ENCODE peak calls at places on chromosome 7, in five cellular contexts. One of them, this sample, is unnamed.

GRCh38 chr7:17041324-17041723 is 159.5 kb upstream of the AGR3 start:
- DNase-seq in CD8-positive, alpha-beta T cell: no peak
- DNase-seq in choroid plexus epithelial cell: peak
- DNase-seq in bronchial epithelial cell: peak
- DNase-seq in neural crest cell: no peak
- DNase-seq in this sample: no peak

GRCh38 chr7:47596502-47597202 is 14.7 kb upstream of the TNS3 start:
- DNase-seq in CD8-positive, alpha-beta T cell: no peak
- DNase-seq in choroid plexus epithelial cell: no peak
- DNase-seq in bronchial epithelial cell: no peak
- DNase-seq in neural crest cell: no peak
- DNase-seq in this sample: no peak

GRCh38 chr7:79359827-79360226 is 93.6 kb downstream of the MAGI2 start:
- DNase-seq in CD8-positive, alpha-beta T cell: no peak
- DNase-seq in choroid plexus epithelial cell: no peak
- DNase-seq in bronchial epithelial cell: no peak
- DNase-seq in neural crest cell: no peak
- DNase-seq in this sample: no peak

GRCh38 chr7:155729847-155730246 is 82.4 kb downstream of the SHH start:
- DNase-seq in CD8-positive, alpha-beta T cell: no peak
- DNase-seq in choroid plexus epithelial cell: peak
- DNase-seq in bronchial epithelial cell: peak
- DNase-seq in neural crest cell: no peak
- DNase-seq in this sample: no peak

GRCh38 chr7:137120690-137121089 is 222.8 kb downstream of the PTN start:
- DNase-seq in CD8-positive, alpha-beta T cell: no peak
- DNase-seq in choroid plexus epithelial cell: no peak
- DNase-seq in bronchial epithelial cell: peak
- DNase-seq in neural crest cell: no peak
- DNase-seq in this sample: no peak

GRCh38 chr7:66839814-66840213 is 81.2 kb upstream of the TMEM248 start:
- DNase-seq in CD8-positive, alpha-beta T cell: no peak
- DNase-seq in choroid plexus epithelial cell: no peak
- DNase-seq in bronchial epithelial cell: no peak
- DNase-seq in neural crest cell: no peak
- DNase-seq in this sample: no peak

GRCh38 chr7:2838873-2839578 is 5.1 kb downstream of the GNA12 start:
- DNase-seq in CD8-positive, alpha-beta T cell: no peak
- DNase-seq in choroid plexus epithelial cell: no peak
- DNase-seq in bronchial epithelial cell: no peak
- DNase-seq in neural crest cell: no peak
- DNase-seq in this sample: no peak

GRCh38 chr7:1349351-1349761 is 109.9 kb downstream of the MICALL2 start:
- DNase-seq in CD8-positive, alpha-beta T cell: no peak
- DNase-seq in choroid plexus epithelial cell: no peak
- DNase-seq in bronchial epithelial cell: no peak
- DNase-seq in neural crest cell: no peak
- DNase-seq in this sample: no peak

GRCh38 chr7:78777844-78778243 is 675.6 kb downstream of the MAGI2 start:
- DNase-seq in CD8-positive, alpha-beta T cell: no peak
- DNase-seq in choroid plexus epithelial cell: peak
- DNase-seq in bronchial epithelial cell: peak
- DNase-seq in neural crest cell: no peak
- DNase-seq in this sample: no peak

GRCh38 chr7:75534727-75535307 is 42.7 kb downstream of the SPDYE5 start:
- DNase-seq in CD8-positive, alpha-beta T cell: no peak
- DNase-seq in choroid plexus epithelial cell: peak
- DNase-seq in bronchial epithelial cell: peak
- DNase-seq in neural crest cell: no peak
- DNase-seq in this sample: no peak

GRCh38 chr7:74178632-74179031 is 4.5 kb downstream of the EIF4H start:
- DNase-seq in CD8-positive, alpha-beta T cell: no peak
- DNase-seq in choroid plexus epithelial cell: no peak
- DNase-seq in bronchial epithelial cell: no peak
- DNase-seq in neural crest cell: no peak
- DNase-seq in this sample: no peak

GRCh38 chr7:77328669-77329068 is 87.5 kb downstream of the GSAP start:
- DNase-seq in CD8-positive, alpha-beta T cell: no peak
- DNase-seq in choroid plexus epithelial cell: peak
- DNase-seq in bronchial epithelial cell: no peak
- DNase-seq in neural crest cell: no peak
- DNase-seq in this sample: no peak

GRCh38 chr7:158763454-158764033 is 58.9 kb upstream of the NCAPG2 start:
- DNase-seq in CD8-positive, alpha-beta T cell: no peak
- DNase-seq in choroid plexus epithelial cell: no peak
- DNase-seq in bronchial epithelial cell: no peak
- DNase-seq in neural crest cell: no peak
- DNase-seq in this sample: no peak

GRCh38 chr7:1355568-1356340 is 103.5 kb downstream of the MICALL2 start:
- DNase-seq in CD8-positive, alpha-beta T cell: no peak
- DNase-seq in choroid plexus epithelial cell: no peak
- DNase-seq in bronchial epithelial cell: no peak
- DNase-seq in neural crest cell: no peak
- DNase-seq in this sample: no peak

GRCh38 chr7:40622830-40623507 is 488.2 kb downstream of the SUGCT start:
- DNase-seq in CD8-positive, alpha-beta T cell: no peak
- DNase-seq in choroid plexus epithelial cell: no peak
- DNase-seq in bronchial epithelial cell: no peak
- DNase-seq in neural crest cell: no peak
- DNase-seq in this sample: no peak

GRCh38 chr7:91852263-91852741 is 28.2 kb downstream of the MTERF1 start:
- DNase-seq in CD8-positive, alpha-beta T cell: no peak
- DNase-seq in choroid plexus epithelial cell: peak
- DNase-seq in bronchial epithelial cell: peak
- DNase-seq in neural crest cell: no peak
- DNase-seq in this sample: no peak

GRCh38 chr7:17405786-17406185 is 107.3 kb downstream of the AHR start:
- DNase-seq in CD8-positive, alpha-beta T cell: no peak
- DNase-seq in choroid plexus epithelial cell: peak
- DNase-seq in bronchial epithelial cell: peak
- DNase-seq in neural crest cell: no peak
- DNase-seq in this sample: no peak

GRCh38 chr7:155883491-155884224 is 71.4 kb upstream of the SHH start:
- DNase-seq in CD8-positive, alpha-beta T cell: no peak
- DNase-seq in choroid plexus epithelial cell: peak
- DNase-seq in bronchial epithelial cell: no peak
- DNase-seq in neural crest cell: no peak
- DNase-seq in this sample: no peak

GRCh38 chr7:121180436-121181063 is 148.2 kb upstream of the WNT16 start:
- DNase-seq in CD8-positive, alpha-beta T cell: no peak
- DNase-seq in choroid plexus epithelial cell: no peak
- DNase-seq in bronchial epithelial cell: no peak
- DNase-seq in neural crest cell: no peak
- DNase-seq in this sample: no peak

GRCh38 chr7:133135451-133135850 is 53.6 kb upstream of the CHCHD3 start:
- DNase-seq in CD8-positive, alpha-beta T cell: no peak
- DNase-seq in choroid plexus epithelial cell: peak
- DNase-seq in bronchial epithelial cell: peak
- DNase-seq in neural crest cell: no peak
- DNase-seq in this sample: no peak

GRCh38 chr7:85655252-85655651 is 468.4 kb upstream of the SEMA3D start:
- DNase-seq in CD8-positive, alpha-beta T cell: no peak
- DNase-seq in choroid plexus epithelial cell: no peak
- DNase-seq in bronchial epithelial cell: no peak
- DNase-seq in neural crest cell: no peak
- DNase-seq in this sample: no peak

GRCh38 chr7:138025215-138026186 is 23.6 kb upstream of the CREB3L2 start:
- DNase-seq in CD8-positive, alpha-beta T cell: no peak
- DNase-seq in choroid plexus epithelial cell: no peak
- DNase-seq in bronchial epithelial cell: no peak
- DNase-seq in neural crest cell: no peak
- DNase-seq in this sample: no peak

DNA sequence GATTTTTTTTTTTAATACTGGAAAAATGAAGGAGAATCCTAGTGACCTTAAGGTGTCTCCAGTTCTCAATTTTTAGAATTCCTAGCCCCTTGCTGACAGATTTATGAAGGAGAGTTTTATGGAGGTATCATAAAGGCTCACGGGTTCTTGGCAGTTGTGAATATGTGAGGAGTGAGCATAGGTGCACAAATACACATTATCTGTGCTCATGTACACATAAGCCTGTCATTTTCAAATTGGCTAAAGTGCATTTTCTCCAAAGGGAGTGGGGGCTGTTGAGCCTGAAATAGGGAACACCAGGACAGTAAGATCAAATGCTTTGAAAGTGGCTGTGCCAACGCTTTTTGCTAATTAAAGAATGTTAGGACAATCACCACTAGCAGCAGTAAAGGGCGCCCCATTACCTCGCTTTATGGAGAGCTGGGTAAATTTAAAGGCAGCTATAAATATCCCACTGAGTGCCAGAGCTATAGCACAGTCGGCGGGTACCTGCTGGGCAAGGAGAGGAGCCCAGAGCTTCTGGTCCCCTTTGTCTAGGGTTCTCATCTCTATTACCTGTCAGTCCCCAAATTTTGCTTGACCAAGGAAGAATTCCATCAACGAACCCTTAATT is 8.4 kb upstream of the LRRC4 start:
- DNase-seq in CD8-positive, alpha-beta T cell: no peak
- DNase-seq in choroid plexus epithelial cell: no peak
- DNase-seq in bronchial epithelial cell: no peak
- DNase-seq in neural crest cell: no peak
- DNase-seq in this sample: no peak
- TF ChIP-seq CTCF in CD8-positive, alpha-beta T cell: no peak
- TF ChIP-seq CTCF in choroid plexus epithelial cell: no peak
- TF ChIP-seq CTCF in bronchial epithelial cell: no peak
- TF ChIP-seq CTCF in neural crest cell: no peak
- TF ChIP-seq CTCF in this sample: no peak

DNA sequence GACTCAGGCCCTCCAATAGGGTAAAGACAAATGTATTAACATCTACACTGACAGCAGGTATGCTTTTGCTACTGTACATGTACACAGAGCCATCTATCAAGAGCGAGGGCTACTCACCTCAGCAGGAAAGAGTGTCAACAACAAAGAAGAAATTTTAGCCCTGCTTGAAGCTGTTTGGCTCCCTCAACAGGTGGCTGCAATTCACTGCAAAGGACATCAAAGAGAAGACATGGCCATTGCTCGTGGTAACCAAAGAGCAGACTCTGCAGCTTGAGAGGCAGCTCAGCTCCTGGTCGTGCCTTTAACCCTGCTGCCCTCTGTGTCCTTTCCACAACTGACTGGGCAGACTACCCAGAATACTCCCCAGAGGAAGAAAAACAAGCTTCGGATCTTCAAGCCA is 5.1 kb downstream of the AKR1B15 start:
- DNase-seq in CD8-positive, alpha-beta T cell: no peak
- DNase-seq in choroid plexus epithelial cell: peak
- DNase-seq in bronchial epithelial cell: peak
- DNase-seq in neural crest cell: no peak
- DNase-seq in this sample: no peak
- TF ChIP-seq CTCF in CD8-positive, alpha-beta T cell: no peak
- TF ChIP-seq CTCF in choroid plexus epithelial cell: peak
- TF ChIP-seq CTCF in bronchial epithelial cell: peak
- TF ChIP-seq CTCF in neural crest cell: no peak
- TF ChIP-seq CTCF in this sample: no peak

DNA sequence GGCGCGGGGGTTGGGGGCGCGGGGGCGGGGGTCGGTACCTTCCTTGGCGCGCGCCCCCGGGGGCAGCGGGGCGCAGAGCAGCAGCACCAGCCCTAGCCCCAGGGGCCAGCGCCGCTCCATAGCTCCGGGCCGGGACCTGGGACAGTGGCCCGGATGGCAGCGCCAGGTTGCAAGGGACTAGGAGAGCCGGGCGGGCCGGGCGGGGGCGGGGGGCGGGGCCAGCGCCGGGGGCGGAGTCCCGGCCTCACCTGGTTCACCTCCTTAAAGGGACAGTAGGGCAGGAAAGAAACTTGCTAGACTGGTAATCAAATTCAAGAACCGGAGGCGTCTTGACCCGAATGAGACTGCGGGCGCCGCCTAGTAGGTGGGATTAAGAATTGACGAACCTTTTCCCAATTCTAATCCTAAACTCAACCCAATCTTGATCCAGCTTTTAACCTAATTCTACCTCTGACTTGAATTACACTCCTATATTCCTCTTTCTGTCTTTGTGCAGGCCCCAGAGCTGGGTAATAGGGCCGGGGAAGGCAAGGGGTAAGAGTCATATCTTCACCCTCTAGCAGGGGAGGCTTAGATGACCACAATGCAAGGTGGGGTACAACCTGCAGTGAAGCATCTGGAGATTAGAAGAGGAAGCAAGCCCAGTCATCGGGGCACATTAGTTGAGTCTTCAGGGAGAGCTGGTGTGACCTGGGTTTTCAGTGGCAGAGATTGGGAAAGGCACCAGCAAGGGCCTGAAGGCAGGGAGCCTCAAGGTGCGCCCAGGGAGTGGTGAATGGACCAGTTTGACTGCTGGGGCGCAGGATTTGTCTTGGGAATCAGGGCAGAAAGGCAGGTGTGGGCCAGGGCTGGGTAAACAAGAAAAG is at the start of gene EPHA1:
- DNase-seq in CD8-positive, alpha-beta T cell: peak
- DNase-seq in choroid plexus epithelial cell: no peak
- DNase-seq in bronchial epithelial cell: peak
- DNase-seq in neural crest cell: no peak
- DNase-seq in this sample: no peak
- TF ChIP-seq CTCF in CD8-positive, alpha-beta T cell: no peak
- TF ChIP-seq CTCF in choroid plexus epithelial cell: peak
- TF ChIP-seq CTCF in bronchial epithelial cell: peak
- TF ChIP-seq CTCF in neural crest cell: peak
- TF ChIP-seq CTCF in this sample: peak

DNA sequence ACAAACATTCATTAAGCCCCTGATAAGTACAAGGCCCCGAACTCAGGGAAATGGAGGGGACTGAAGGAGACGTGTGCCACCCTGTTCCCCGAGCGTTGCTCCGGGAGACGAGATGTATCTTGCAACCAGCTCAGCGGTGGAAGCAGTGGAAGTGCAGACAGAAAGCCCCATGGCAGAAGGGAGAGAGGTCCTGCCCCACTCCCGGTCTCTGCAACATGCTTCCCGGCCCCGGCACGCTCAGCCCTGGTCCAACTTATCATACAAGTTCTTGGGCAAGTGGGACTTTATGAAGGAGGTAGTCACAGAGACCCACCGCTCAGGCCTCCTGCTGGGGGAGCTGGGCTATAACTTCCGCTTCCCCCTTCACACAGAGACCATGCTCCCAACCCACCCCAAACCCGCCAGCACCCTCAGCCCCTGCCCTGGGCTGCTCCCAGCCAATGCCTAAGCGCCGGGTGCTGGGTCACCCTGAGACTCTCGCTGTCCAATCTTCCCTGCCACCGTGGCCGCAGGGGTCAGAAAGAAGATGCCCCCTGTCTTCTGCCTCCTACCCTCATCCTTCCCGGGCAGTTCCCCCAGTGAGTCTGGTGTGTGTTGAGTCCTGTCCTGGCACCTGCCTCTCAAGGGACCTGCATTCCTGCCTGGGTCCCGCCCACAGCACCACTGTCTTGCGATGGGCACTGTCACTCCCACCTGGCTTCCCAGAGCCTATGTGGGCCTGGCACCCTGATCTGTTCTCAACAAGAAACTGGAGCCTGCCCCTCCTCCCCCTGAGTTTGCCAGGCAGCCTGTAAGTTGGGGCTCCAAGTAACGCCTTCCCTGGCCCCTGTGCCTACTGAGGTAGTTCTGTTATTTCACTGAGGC is 157.7 kb downstream of the PRKAG2 start:
- DNase-seq in CD8-positive, alpha-beta T cell: no peak
- DNase-seq in choroid plexus epithelial cell: no peak
- DNase-seq in bronchial epithelial cell: no peak
- DNase-seq in neural crest cell: no peak
- DNase-seq in this sample: no peak
- TF ChIP-seq CTCF in CD8-positive, alpha-beta T cell: no peak
- TF ChIP-seq CTCF in choroid plexus epithelial cell: no peak
- TF ChIP-seq CTCF in bronchial epithelial cell: no peak
- TF ChIP-seq CTCF in neural crest cell: no peak
- TF ChIP-seq CTCF in this sample: no peak